ENCODE peak calls at places on chromosomes 7 and 10, in eight cellular contexts. One of them, this sample, is unnamed.

GRCh38 chr7:67917118-67917755 is 920.6 kb downstream of the TYW1 start:
- DNase-seq in stimulated activated CD4-positive, alpha-beta T cell treated with anti-CD3 and anti-CD28 coated beads, Interleukin-2, amount 100 ng/mL, for 48 hours: no peak
- DNase-seq in NCI-H1417: no peak
- DNase-seq in adipocyte: no peak
- DNase-seq in AG09309: no peak
- DNase-seq in NCI-H1092 treated with DMSO at 0.1 percent for 48 hours: no peak
- DNase-seq in putamen: no peak
- DNase-seq in EH: no peak
- DNase-seq in this sample: no peak

GRCh38 chr10:48195803-48196202 is 78.7 kb downstream of the FRMPD2 start:
- DNase-seq in NCI-H1417: no peak
- DNase-seq in AG09309: no peak
- DNase-seq in NCI-H1092 treated with DMSO at 0.1 percent for 48 hours: no peak
- DNase-seq in putamen: no peak
- DNase-seq in EH: no peak
- DNase-seq in adipocyte: no peak
- DNase-seq in stimulated activated CD4-positive, alpha-beta T cell treated with anti-CD3 and anti-CD28 coated beads, Interleukin-2, amount 100 ng/mL, for 48 hours: no peak
- DNase-seq in this sample: no peak

GRCh38 chr7:138000081-138000701 is 1.7 kb downstream of the CREB3L2 start:
- DNase-seq in putamen: peak
- DNase-seq in stimulated activated CD4-positive, alpha-beta T cell treated with anti-CD3 and anti-CD28 coated beads, Interleukin-2, amount 100 ng/mL, for 48 hours: no peak
- DNase-seq in EH: peak
- DNase-seq in NCI-H1092 treated with DMSO at 0.1 percent for 48 hours: no peak
- DNase-seq in NCI-H1417: no peak
- DNase-seq in adipocyte: peak
- DNase-seq in AG09309: peak
- DNase-seq in this sample: peak

GRCh38 chr7:99953649-99954048 is 22.2 kb downstream of the AZGP1 start:
- DNase-seq in EH: peak
- DNase-seq in stimulated activated CD4-positive, alpha-beta T cell treated with anti-CD3 and anti-CD28 coated beads, Interleukin-2, amount 100 ng/mL, for 48 hours: no peak
- DNase-seq in putamen: no peak
- DNase-seq in NCI-H1417: no peak
- DNase-seq in adipocyte: peak
- DNase-seq in AG09309: peak
- DNase-seq in NCI-H1092 treated with DMSO at 0.1 percent for 48 hours: no peak
- DNase-seq in this sample: no peak

GRCh38 chr7:44062903-44063295 is 2.5 kb downstream of the PGAM2 start:
- DNase-seq in NCI-H1092 treated with DMSO at 0.1 percent for 48 hours: no peak
- DNase-seq in adipocyte: no peak
- DNase-seq in stimulated activated CD4-positive, alpha-beta T cell treated with anti-CD3 and anti-CD28 coated beads, Interleukin-2, amount 100 ng/mL, for 48 hours: no peak
- DNase-seq in putamen: no peak
- DNase-seq in AG09309: no peak
- DNase-seq in NCI-H1417: no peak
- DNase-seq in EH: no peak
- DNase-seq in this sample: no peak

GRCh38 chr7:125773113-125773800 is 843.6 kb upstream of the POT1 start:
- DNase-seq in AG09309: no peak
- DNase-seq in stimulated activated CD4-positive, alpha-beta T cell treated with anti-CD3 and anti-CD28 coated beads, Interleukin-2, amount 100 ng/mL, for 48 hours: no peak
- DNase-seq in NCI-H1417: no peak
- DNase-seq in NCI-H1092 treated with DMSO at 0.1 percent for 48 hours: no peak
- DNase-seq in EH: no peak
- DNase-seq in putamen: no peak
- DNase-seq in adipocyte: no peak
- DNase-seq in this sample: no peak

GRCh38 chr10:93912443-93912842 is 18.7 kb downstream of the SLC35G1 start:
- DNase-seq in NCI-H1417: no peak
- DNase-seq in NCI-H1092 treated with DMSO at 0.1 percent for 48 hours: no peak
- DNase-seq in EH: no peak
- DNase-seq in putamen: no peak
- DNase-seq in AG09309: no peak
- DNase-seq in adipocyte: no peak
- DNase-seq in stimulated activated CD4-positive, alpha-beta T cell treated with anti-CD3 and anti-CD28 coated beads, Interleukin-2, amount 100 ng/mL, for 48 hours: no peak
- DNase-seq in this sample: no peak

GRCh38 chr10:105806-106205 is 29.4 kb upstream of the ZMYND11 start:
- DNase-seq in adipocyte: no peak
- DNase-seq in AG09309: no peak
- DNase-seq in stimulated activated CD4-positive, alpha-beta T cell treated with anti-CD3 and anti-CD28 coated beads, Interleukin-2, amount 100 ng/mL, for 48 hours: no peak
- DNase-seq in NCI-H1417: no peak
- DNase-seq in NCI-H1092 treated with DMSO at 0.1 percent for 48 hours: no peak
- DNase-seq in EH: no peak
- DNase-seq in putamen: no peak
- DNase-seq in this sample: no peak

GRCh38 chr7:135355377-135356048 is 121.9 kb downstream of the STRA8 start:
- DNase-seq in EH: no peak
- DNase-seq in adipocyte: no peak
- DNase-seq in NCI-H1092 treated with DMSO at 0.1 percent for 48 hours: no peak
- DNase-seq in stimulated activated CD4-positive, alpha-beta T cell treated with anti-CD3 and anti-CD28 coated beads, Interleukin-2, amount 100 ng/mL, for 48 hours: no peak
- DNase-seq in AG09309: no peak
- DNase-seq in putamen: no peak
- DNase-seq in NCI-H1417: no peak
- DNase-seq in this sample: no peak

GRCh38 chr7:123492485-123492884 is 41.9 kb downstream of the IQUB start:
- DNase-seq in stimulated activated CD4-positive, alpha-beta T cell treated with anti-CD3 and anti-CD28 coated beads, Interleukin-2, amount 100 ng/mL, for 48 hours: no peak
- DNase-seq in NCI-H1092 treated with DMSO at 0.1 percent for 48 hours: no peak
- DNase-seq in NCI-H1417: no peak
- DNase-seq in adipocyte: no peak
- DNase-seq in putamen: no peak
- DNase-seq in AG09309: no peak
- DNase-seq in EH: no peak
- DNase-seq in this sample: no peak

GRCh38 chr7:106430103-106430502 is 145.3 kb upstream of the NAMPT start:
- DNase-seq in AG09309: no peak
- DNase-seq in stimulated activated CD4-positive, alpha-beta T cell treated with anti-CD3 and anti-CD28 coated beads, Interleukin-2, amount 100 ng/mL, for 48 hours: no peak
- DNase-seq in EH: no peak
- DNase-seq in putamen: no peak
- DNase-seq in NCI-H1417: no peak
- DNase-seq in adipocyte: no peak
- DNase-seq in NCI-H1092 treated with DMSO at 0.1 percent for 48 hours: no peak
- DNase-seq in this sample: no peak

GRCh38 chr10:62735464-62736188 is 68.9 kb upstream of the ADO start:
- DNase-seq in adipocyte: peak
- DNase-seq in NCI-H1092 treated with DMSO at 0.1 percent for 48 hours: no peak
- DNase-seq in EH: peak
- DNase-seq in NCI-H1417: no peak
- DNase-seq in AG09309: no peak
- DNase-seq in putamen: no peak
- DNase-seq in stimulated activated CD4-positive, alpha-beta T cell treated with anti-CD3 and anti-CD28 coated beads, Interleukin-2, amount 100 ng/mL, for 48 hours: no peak
- DNase-seq in this sample: no peak

GRCh38 chr7:114659409-114659808 is 244.8 kb downstream of the FOXP2 start:
- DNase-seq in stimulated activated CD4-positive, alpha-beta T cell treated with anti-CD3 and anti-CD28 coated beads, Interleukin-2, amount 100 ng/mL, for 48 hours: no peak
- DNase-seq in EH: no peak
- DNase-seq in AG09309: no peak
- DNase-seq in NCI-H1092 treated with DMSO at 0.1 percent for 48 hours: no peak
- DNase-seq in putamen: no peak
- DNase-seq in adipocyte: no peak
- DNase-seq in NCI-H1417: no peak
- DNase-seq in this sample: no peak

GRCh38 chr7:587769-588168 is 68.1 kb upstream of the PDGFA start:
- DNase-seq in putamen: no peak
- DNase-seq in stimulated activated CD4-positive, alpha-beta T cell treated with anti-CD3 and anti-CD28 coated beads, Interleukin-2, amount 100 ng/mL, for 48 hours: no peak
- DNase-seq in NCI-H1092 treated with DMSO at 0.1 percent for 48 hours: no peak
- DNase-seq in EH: peak
- DNase-seq in adipocyte: peak
- DNase-seq in NCI-H1417: no peak
- DNase-seq in AG09309: no peak
- DNase-seq in this sample: no peak

GRCh38 chr10:13890233-13890616 is 303.5 kb downstream of the PRPF18 start:
- DNase-seq in EH: no peak
- DNase-seq in AG09309: no peak
- DNase-seq in putamen: no peak
- DNase-seq in adipocyte: no peak
- DNase-seq in NCI-H1092 treated with DMSO at 0.1 percent for 48 hours: no peak
- DNase-seq in stimulated activated CD4-positive, alpha-beta T cell treated with anti-CD3 and anti-CD28 coated beads, Interleukin-2, amount 100 ng/mL, for 48 hours: no peak
- DNase-seq in NCI-H1417: no peak
- DNase-seq in this sample: no peak

This sample was measured in hippocampal formation.